ENCODE peak calls at places on chromosomes 13 and 19, in five cellular contexts. Z, G, F, L and C are unnamed samples.

GRCh38 chr13:24161010-24161775 is 673 bp downstream of the SPATA13 start:
- DNase-seq in Z (peak; percentile 37), G (no peak), F (peak; percentile 8), L (no peak), C (no peak)

GRCh38 chr19:18776288-18776594 is 14.9 kb downstream of the COMP start:
- DNase-seq in Z (peak; percentile 54), G (peak; percentile 63), F (no peak), L (no peak), C (no peak)

GRCh38 chr19:6604906-6605305 is 14.0 kb upstream of the CD70 start:
- DNase-seq in Z (no peak), G (no peak), F (no peak), L (no peak), C (no peak)

GRCh38 chr13:76828316-76828741 is 57.9 kb downstream of the KCTD12 start:
- DNase-seq in Z (no peak), G (peak; percentile 34), F (no peak), L (no peak), C (no peak)

GRCh38 chr13:93794197-93794885 is 567.7 kb downstream of the GPC6 start:
- DNase-seq in Z (no peak), G (no peak), F (peak; percentile 7), L (no peak), C (no peak)

GRCh38 chr13:40352385-40352778 is 314.1 kb downstream of the FOXO1 start:
- DNase-seq in Z (peak; percentile 88), G (peak; percentile 31), F (no peak), L (no peak), C (no peak)

GRCh38 chr13:112941349-112941748 is 27.7 kb upstream of the MCF2L start:
- DNase-seq in Z (no peak), G (no peak), F (no peak), L (no peak), C (no peak)

GRCh38 chr13:97648171-97648880 is 214.4 kb downstream of the RAP2A start:
- DNase-seq in Z (peak; percentile 34), G (peak; percentile 58), F (no peak), L (no peak), C (no peak)

GRCh38 chr13:113972451-113973217 is 1.2 kb downstream of the C13orf46 start:
- DNase-seq in Z (no peak), G (no peak), F (no peak), L (no peak), C (no peak)

GRCh38 chr19:47109541-47110375 is 3.8 kb downstream of the ZC3H4 start:
- DNase-seq in Z (peak; percentile 61), G (peak; percentile 64), F (peak; percentile 55), L (no peak), C (no peak)

GRCh38 chr19:4474504-4475136 is 2.5 kb downstream of the HDGFL2 start:
- DNase-seq in Z (peak; percentile 64), G (peak; percentile 81), F (no peak), L (no peak), C (peak; percentile 7)

GRCh38 chr19:18251587-18252369 is 22.5 kb downstream of the IQCN start:
- DNase-seq in Z (peak; percentile 66), G (peak; percentile 54), F (peak; percentile 71), L (peak; percentile 73), C (no peak)

GRCh38 chr19:950352-951066 is 24.7 kb downstream of the ARID3A start:
- DNase-seq in Z (no peak), G (no peak), F (no peak), L (no peak), C (no peak)

GRCh38 chr13:22740264-22740663 is 440.5 kb upstream of the SGCG start:
- DNase-seq in Z (peak; percentile 30), G (no peak), F (no peak), L (no peak), C (no peak)

GRCh38 chr19:15197275-15198005 is 3.4 kb downstream of the NOTCH3 start:
- DNase-seq in Z (peak; percentile 39), G (no peak), F (no peak), L (no peak), C (no peak)

GRCh38 chr13:98875146-98875729 is 102.6 kb downstream of the DOCK9 start:
- DNase-seq in Z (no peak), G (no peak), F (no peak), L (no peak), C (no peak)

GRCh38 chr19:18149596-18149975 is 3.4 kb upstream of the PIK3R2 start:
- DNase-seq in Z (no peak), G (no peak), F (no peak), L (no peak), C (no peak)